ENCODE peak calls at places on chromosomes 13 and 19, in four cellular contexts. T is IMR-90, C is GM13977, H is fibroblast of the aortic adventitia. F is an unnamed sample.

GRCh38 chr13:48318014-48318713 is 14.6 kb downstream of the RB1 start:
- DNase-seq in T (no peak), C (no peak), H (no peak), F (peak)

GRCh38 chr13:103694471-103694870 is 628.3 kb upstream of the SLC10A2 start:
- DNase-seq in C (no peak), H (no peak), T (no peak), F (peak)

GRCh38 chr19:36103842-36104552 is 6.9 kb upstream of the OVOL3 start:
- DNase-seq in C (no peak), T (peak), H (no peak), F (no peak)

GRCh38 chr13:109748677-109749076 is 37.7 kb downstream of the IRS2 start:
- DNase-seq in T (no peak), C (no peak), H (no peak), F (no peak)

GRCh38 chr13:69856331-69856730 is 251.3 kb upstream of the ATXN8OS start:
- DNase-seq in C (no peak), T (no peak), H (no peak), F (no peak)

GRCh38 chr13:98476106-98476505 is 100.8 kb downstream of the STK24 start:
- DNase-seq in T (no peak), H (no peak), C (peak), F (no peak)

GRCh38 chr13:79779061-79779460 is 298.1 kb downstream of the NDFIP2 start:
- DNase-seq in C (no peak), T (no peak), H (no peak), F (no peak)

GRCh38 chr13:59914556-59914955 is 249.2 kb downstream of the DIAPH3 start:
- DNase-seq in C (no peak), H (peak), T (peak), F (no peak)

GRCh38 chr19:33517922-33518321 is 3.7 kb downstream of the PEPD start:
- DNase-seq in T (no peak), C (no peak), H (no peak), F (no peak)

GRCh38 chr19:7808108-7808507 is 21.9 kb upstream of the EVI5L start:
- DNase-seq in C (no peak), T (no peak), H (no peak), F (no peak)

GRCh38 chr13:66491241-66491640 is 738.9 kb downstream of the PCDH9 start:
- DNase-seq in H (no peak), T (no peak), C (no peak), F (no peak)

GRCh38 chr19:11160119-11160768 is 4.7 kb upstream of the SPC24 start:
- DNase-seq in C (no peak), T (peak), H (peak), F (no peak)

GRCh38 chr13:106566682-106567420 is 1.1 kb downstream of the ARGLU1 start:
- DNase-seq in C (peak), H (peak), T (peak), F (peak)

GRCh38 chr19:21314676-21315075 is 14.5 kb downstream of the ZNF708 start:
- DNase-seq in C (no peak), T (peak), H (peak), F (no peak)

GRCh38 chr13:20495087-20496023 is 30.3 kb downstream of the CRYL1 start:
- DNase-seq in T (peak), H (peak), C (peak), F (peak)

GRCh38 chr13:44879452-44880058 is 109.7 kb downstream of the NUFIP1 start:
- DNase-seq in H (peak), T (peak), C (peak), F (no peak)

GRCh38 chr19:19900574-19901444 is at the start of gene ZNF93:
- DNase-seq in C (peak), H (peak), T (peak), F (peak)

GRCh38 chr19:35030257-35031071 is at the start of gene SCN1B:
- DNase-seq in H (peak), T (peak), C (peak), F (peak)

GRCh38 chr13:73984949-73985691 is 149.1 kb downstream of the KLF12 start:
- DNase-seq in T (no peak), C (no peak), H (no peak), F (no peak)

GRCh38 chr13:113417008-113417735 is 36.1 kb downstream of the ADPRHL1 start:
- DNase-seq in T (no peak), C (no peak), H (no peak), F (no peak)

GRCh38 chr19:35908977-35909683 is 1.0 kb upstream of the TYROBP start:
- DNase-seq in C (peak), T (no peak), H (no peak), F (no peak)

GRCh38 chr19:10112037-10112751 is 701 bp downstream of the P2RY11 start:
- DNase-seq in H (no peak), C (no peak), T (no peak), F (no peak)

GRCh38 chr13:113952151-113952982 is 21.5 kb downstream of the C13orf46 start:
- DNase-seq in T (no peak), C (no peak), H (no peak), F (peak)

GRCh38 chr13:30576528-30576927 is 41.2 kb upstream of the USPL1 start:
- DNase-seq in H (peak), C (no peak), T (peak), F (no peak)

GRCh38 chr19:50327013-50327412 is 2.2 kb downstream of the KCNC3 start:
- DNase-seq in C (peak), T (no peak), H (no peak), F (no peak)

GRCh38 chr19:50329146-50329925 is at the start of gene KCNC3:
- DNase-seq in T (peak), C (peak), H (peak), F (peak)

GRCh38 chr19:50330365-50331078 is 1.3 kb upstream of the KCNC3 start:
- DNase-seq in C (peak), H (no peak), T (peak), F (peak)

GRCh38 chr19:50327461-50328256 is 1.5 kb downstream of the KCNC3 start:
- DNase-seq in C (peak), H (no peak), T (no peak), F (no peak)

DNA sequence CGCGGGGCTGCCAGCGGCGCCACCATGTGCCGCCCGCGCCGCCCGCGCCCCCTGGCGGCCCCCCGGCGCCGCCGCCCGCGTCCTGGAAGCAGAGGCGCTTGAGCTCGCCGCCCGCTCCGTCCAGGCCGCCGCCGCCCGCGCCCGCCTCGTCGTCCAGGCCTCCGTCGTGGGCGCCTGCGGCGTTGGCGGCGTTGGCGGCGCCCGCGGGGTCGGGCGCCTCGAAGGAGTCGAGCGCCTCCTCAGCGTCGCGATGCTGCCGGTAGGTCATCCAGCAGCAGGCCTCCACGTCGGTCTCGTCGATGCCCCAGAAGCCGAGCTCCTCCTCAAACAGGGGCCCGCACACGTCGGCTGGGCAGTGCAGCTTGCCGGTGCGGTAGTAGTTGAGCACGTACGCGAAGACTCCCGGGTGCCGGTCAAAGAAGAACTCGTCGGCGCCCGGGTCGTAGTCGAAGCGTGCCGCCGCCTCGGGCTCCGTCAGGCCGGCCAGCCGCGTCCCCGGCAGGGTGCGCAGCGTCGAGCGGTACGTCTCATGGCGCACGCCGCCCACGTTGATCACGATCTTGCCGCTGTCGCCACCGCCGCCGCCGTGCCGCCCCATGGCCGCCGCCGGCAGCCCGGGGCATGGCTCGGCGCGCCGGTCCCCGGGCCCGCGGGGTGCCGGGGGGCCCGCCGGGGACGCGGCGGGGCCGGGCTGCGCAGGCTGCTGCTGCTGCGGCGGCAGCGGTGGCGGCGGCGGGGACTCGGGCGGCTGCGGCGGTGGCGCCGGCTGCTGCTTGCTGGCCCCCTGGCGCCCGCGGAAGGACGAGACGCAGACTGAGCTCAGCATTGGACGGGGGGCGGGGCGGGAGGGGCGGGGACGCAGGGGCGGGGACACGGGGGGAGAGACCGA is 676 bp downstream of the KCNC3 start:
- DNase-seq in T (no peak), H (no peak), C (peak), F (peak)
- TF ChIP-seq CTCF in T (no peak), H (no peak), C (peak), F (no peak)

GRCh38 chr19:13960863-13961784 is 8.8 kb downstream of the DCAF15 start:
- DNase-seq in H (no peak), T (no peak), C (no peak), F (no peak)
- TF ChIP-seq CTCF in H (no peak), T (no peak), C (no peak), F (no peak)

GRCh38 chr13:97386832-97387486 is 47.0 kb upstream of the RAP2A start:
- DNase-seq in T (no peak), H (no peak), C (no peak), F (no peak)
- TF ChIP-seq CTCF in T (no peak), H (no peak), C (no peak), F (no peak)

GRCh38 chr19:13401388-13401787 is 104.9 kb downstream of the CACNA1A start:
- DNase-seq in T (peak), H (peak), C (no peak), F (no peak)
- TF ChIP-seq CTCF in T (no peak), H (no peak), C (no peak), F (no peak)

GRCh38 chr19:45498411-45499195 is at the start of gene PPM1N:
- DNase-seq in C (peak), T (peak), H (no peak), F (peak)
- TF ChIP-seq CTCF in C (peak), T (peak), H (no peak), F (peak)

DNA sequence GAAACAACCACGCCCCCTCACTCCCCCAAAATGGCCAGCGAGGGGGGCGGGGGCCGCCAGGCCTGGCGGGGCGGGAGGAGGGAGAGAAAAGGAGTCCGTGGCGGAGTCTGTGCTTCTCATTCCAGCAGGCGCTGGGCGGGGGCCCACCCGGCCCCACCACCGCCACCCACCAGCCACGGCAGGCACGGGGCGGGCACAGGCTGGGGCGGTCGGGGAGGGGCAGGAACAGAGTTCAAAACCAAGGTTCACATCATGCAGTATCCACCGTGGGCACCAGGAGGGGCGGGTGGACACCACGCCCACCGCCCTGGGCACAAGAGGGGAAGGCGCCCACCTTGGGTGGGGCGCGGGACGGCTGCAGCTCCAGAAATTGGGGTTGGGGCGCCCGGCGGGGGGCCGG is 12.8 kb downstream of the DPF1 start:
- DNase-seq in H (no peak), C (no peak), T (no peak), F (peak)
- TF ChIP-seq CTCF in H (peak), C (no peak), T (no peak), F (peak)

F was measured in glutamatergic neuron.